ENCODE peak calls at places on chromosomes 5 and 9, in ten cellular contexts. L is stomach, B is SK-N-SH, M is A549, S is ovary, N is K562, R is tibial nerve, Q is sigmoid colon, J is H1, U is HepG2. P is an unnamed sample.

GRCh38 chr5:38433160-38433861 is 123.1 kb downstream of the LIFR start:
- DNase-seq in M (no peak), Q (peak; percentile 74), R (no peak), J (no peak), N (no peak), L (no peak), U (no peak), B (no peak), S (peak; percentile 51), P (no peak)

GRCh38 chr9:137226338-137227056 is 805 bp upstream of the RNF224 start:
- DNase-seq in Q (no peak), N (no peak), B (no peak), L (no peak), J (no peak), S (no peak), R (no peak), U (no peak), M (peak; percentile 52), P (no peak)

GRCh38 chr9:127444921-127445850 is 6.0 kb downstream of the RPL12 start:
- DNase-seq in S (no peak), R (peak; percentile 48), U (no peak), Q (no peak), L (no peak), B (no peak), J (peak; percentile 54), M (peak; percentile 55), N (no peak), P (no peak)

GRCh38 chr5:130052752-130053151 is 148.5 kb downstream of the CHSY3 start:
- DNase-seq in J (no peak), M (no peak), R (no peak), N (no peak), B (no peak), U (no peak), L (no peak), S (no peak), Q (no peak), P (no peak)

GRCh38 chr9:21812945-21813568 is 10.6 kb downstream of the MTAP start:
- DNase-seq in Q (peak; percentile 80), S (peak; percentile 30), R (peak; percentile 65), M (peak; percentile 77), B (peak; percentile 69), N (no peak), L (peak; percentile 82), J (peak; percentile 81), U (peak; percentile 51), P (peak; percentile 80)

GRCh38 chr9:115649991-115650472 is 503.6 kb upstream of the PAPPA start:
- DNase-seq in B (no peak), M (no peak), N (no peak), S (no peak), Q (peak; percentile 95), U (peak; percentile 3), R (peak; percentile 64), J (no peak), L (peak; percentile 28), P (peak; percentile 50)

GRCh38 chr5:126594077-126594476 is 942 bp downstream of the ALDH7A1 start:
- DNase-seq in J (no peak), M (no peak), N (no peak), L (no peak), R (no peak), Q (no peak), S (no peak), U (no peak), B (no peak), P (no peak)

GRCh38 chr5:126464959-126465358 is 41.8 kb downstream of the GRAMD2B start:
- DNase-seq in S (no peak), B (no peak), N (no peak), J (no peak), L (peak; percentile 79), U (no peak), Q (no peak), M (no peak), R (no peak), P (peak; percentile 82)

GRCh38 chr5:21774791-21775190 is 1078.4 kb downstream of the CDH12 start:
- DNase-seq in J (no peak), U (no peak), R (no peak), B (no peak), Q (no peak), L (no peak), M (peak; percentile 11), N (no peak), S (no peak), P (no peak)

GRCh38 chr5:178551059-178551458 is 39.1 kb downstream of the COL23A1 start:
- DNase-seq in M (peak; percentile 16), N (peak; percentile 34), S (no peak), U (peak; percentile 18), Q (no peak), B (peak; percentile 54), R (no peak), J (no peak), L (no peak), P (no peak)

GRCh38 chr5:159052282-159053011 is 47.3 kb downstream of the EBF1 start:
- DNase-seq in S (no peak), L (no peak), M (no peak), U (no peak), Q (no peak), B (no peak), R (no peak), N (no peak), J (no peak), P (no peak)

GRCh38 chr5:159049844-159050318 is 49.8 kb downstream of the EBF1 start:
- DNase-seq in B (peak; percentile 39), N (no peak), J (no peak), L (no peak), Q (no peak), U (no peak), M (peak; percentile 10), R (no peak), S (peak; percentile 22), P (no peak)

GRCh38 chr5:159051431-159052281 is 48.1 kb downstream of the EBF1 start:
- DNase-seq in J (peak; percentile 62), U (no peak), B (no peak), S (peak; percentile 26), L (peak; percentile 40), N (no peak), Q (peak; percentile 68), M (no peak), R (no peak), P (peak; percentile 35)

GRCh38 chr5:159048298-159048697 is 51.4 kb downstream of the EBF1 start:
- DNase-seq in N (no peak), R (no peak), Q (no peak), L (no peak), S (no peak), M (peak; percentile 4), J (no peak), U (no peak), B (no peak), P (no peak)

DNA sequence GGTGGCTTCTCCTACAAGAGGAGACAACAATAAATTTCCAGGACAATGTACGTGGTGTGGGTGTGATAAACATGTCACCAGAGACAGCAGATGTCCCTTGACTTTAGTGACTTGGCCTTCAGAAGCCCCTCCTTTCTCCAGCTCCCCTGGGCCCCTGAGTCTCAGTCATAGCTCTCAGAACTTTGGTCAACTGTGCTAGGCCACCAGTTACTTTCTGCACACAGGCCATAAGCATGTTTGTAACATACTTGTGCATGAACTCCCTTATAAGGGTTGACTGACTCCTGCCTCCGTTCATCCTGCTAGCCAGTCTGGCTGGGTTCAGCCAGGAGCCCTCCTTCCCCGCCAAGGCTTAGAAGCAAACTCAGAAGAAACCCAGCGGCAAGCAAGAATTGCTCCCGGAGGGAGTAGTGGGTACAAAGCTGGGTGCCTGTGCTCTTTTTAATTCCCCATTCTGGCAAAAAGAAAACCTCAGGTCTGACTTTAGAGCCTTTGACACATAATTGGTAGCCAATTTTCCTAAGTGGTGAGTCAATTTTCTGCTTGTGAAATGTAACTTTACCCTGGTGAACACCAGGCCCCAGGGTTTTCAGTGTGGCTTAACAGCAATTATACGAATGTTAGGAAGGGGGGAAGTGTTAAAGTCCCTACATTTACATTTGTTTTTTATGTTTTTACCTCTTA is 49.2 kb downstream of the EBF1 start:
- DNase-seq in M (no peak), U (no peak), L (no peak), S (no peak), Q (no peak), R (no peak), N (no peak), B (no peak), J (no peak), P (no peak)
- H3K4me3 ChIP-seq in M (no peak overlapping the region), U (no peak overlapping the region), L (no peak overlapping the region), S (no peak overlapping the region), Q (no peak overlapping the region), R (no peak overlapping the region), N (no peak overlapping the region), B (no peak overlapping the region), J (peak overlapping the region; percentile 47), P (no peak overlapping the region)

DNA sequence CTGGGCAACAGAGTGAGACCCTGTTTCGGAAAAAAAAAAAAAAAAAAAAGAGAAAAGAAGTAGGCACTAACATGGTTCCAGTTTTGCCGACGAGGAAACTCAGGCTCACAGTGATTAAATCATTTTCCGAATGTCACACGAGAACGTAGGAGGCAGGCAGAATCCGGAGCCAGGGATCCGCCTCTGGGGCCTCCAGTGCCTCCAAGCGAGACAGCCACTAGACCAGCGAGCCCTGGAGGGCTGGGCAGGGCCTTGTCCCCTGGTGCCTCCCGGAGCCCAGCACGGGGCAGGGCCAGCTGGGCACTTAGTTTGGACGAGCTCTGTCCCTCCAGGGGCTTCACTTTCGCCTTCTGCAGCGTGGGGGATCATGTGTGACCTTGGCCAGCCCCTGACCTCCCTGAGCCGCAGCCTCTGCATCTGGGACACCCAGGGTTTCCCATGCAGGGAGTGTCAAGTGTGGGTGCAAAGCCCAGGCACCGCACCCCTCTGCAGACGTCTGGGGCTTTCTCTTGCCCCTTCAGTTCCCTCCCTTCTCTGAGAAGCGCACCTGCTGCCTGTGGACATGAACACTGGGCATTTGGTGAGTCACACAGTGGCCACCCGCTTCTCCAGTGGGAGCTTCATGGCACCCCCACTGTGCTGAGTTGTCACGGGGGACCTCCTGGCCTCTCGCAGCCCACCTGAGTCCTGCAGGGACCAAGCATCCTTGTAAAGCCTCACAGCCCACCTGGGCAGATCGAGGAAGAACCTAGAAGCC is 80.3 kb downstream of the RXRA start:
- DNase-seq in J (no peak), U (no peak), R (no peak), L (no peak), Q (no peak), S (no peak), N (no peak), M (peak; percentile 66), B (peak; percentile 58), P (no peak)
- TF ChIP-seq EP300 in J (no peak), U (no peak), R (no peak), L (no peak), Q (no peak), S (no peak), N (no peak), M (no peak), B (no peak), P (no peak)

DNA sequence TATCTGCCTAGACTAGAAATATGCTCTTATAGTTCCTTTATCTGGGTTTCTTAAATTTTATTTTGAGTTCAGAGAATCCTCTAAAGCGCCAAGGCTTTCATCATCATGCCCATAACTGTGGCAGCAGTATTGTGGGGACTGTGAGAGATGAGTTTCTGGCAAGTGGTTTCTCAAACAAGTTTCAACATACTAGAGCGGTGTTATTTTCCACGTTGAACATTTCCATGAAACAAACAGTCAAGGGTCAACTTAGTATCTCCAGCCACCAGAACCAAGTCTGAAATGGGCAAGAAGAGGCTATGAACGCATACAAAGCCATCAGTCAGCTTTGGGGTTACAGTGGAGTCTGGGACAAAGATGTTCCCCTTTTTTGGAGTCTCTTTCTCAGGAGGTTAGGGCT is 40.3 kb downstream of the SERINC5 start:
- DNase-seq in S (no peak), J (no peak), R (no peak), U (peak; percentile 68), Q (no peak), B (no peak), L (no peak), N (no peak), M (no peak), P (no peak)
- H3K4me3 ChIP-seq in S (no peak overlapping the region), J (no peak overlapping the region), R (no peak overlapping the region), U (no peak overlapping the region), Q (no peak overlapping the region), B (no peak overlapping the region), L (no peak overlapping the region), N (no peak overlapping the region), M (no peak overlapping the region), P (no peak overlapping the region)

GRCh38 chr5:161660806-161661205 is 24.7 kb upstream of the GABRA6 start:
- DNase-seq in N (no peak), M (no peak), B (no peak), L (no peak), U (no peak), S (no peak), R (no peak), J (no peak), Q (peak; percentile 50), P (no peak)
- TF ChIP-seq EP300 in N (no peak), M (no peak), B (no peak), L (no peak), U (no peak), S (no peak), R (no peak), J (no peak), Q (no peak), P (no peak)

P was measured in transverse colon.